ENCODE peak calls at places on chromosomes 7 and 10, in nine cellular contexts. One of them, this sample, is unnamed.

GRCh38 chr10:100370561-100370975 is 23.5 kb downstream of the SCD start:
- DNase-seq in GF-D8: peak; percentile 86
- DNase-seq in neuronal stem cell: no peak
- DNase-seq in globus pallidus: no peak
- DNase-seq in NCI-H2029: no peak
- DNase-seq in upper lobe of left lung: no peak
- DNase-seq in hepatic stellate cell: no peak
- DNase-seq in HEK293T: no peak
- DNase-seq in pancreas: peak; percentile 31
- DNase-seq in this sample: peak; percentile 75

GRCh38 chr7:67343114-67343513 is 346.5 kb downstream of the TYW1 start:
- DNase-seq in GF-D8: no peak
- DNase-seq in neuronal stem cell: no peak
- DNase-seq in globus pallidus: no peak
- DNase-seq in NCI-H2029: no peak
- DNase-seq in upper lobe of left lung: no peak
- DNase-seq in hepatic stellate cell: no peak
- DNase-seq in HEK293T: no peak
- DNase-seq in pancreas: no peak
- DNase-seq in this sample: no peak

GRCh38 chr10:118036281-118036875 is 10.4 kb downstream of the RAB11FIP2 start:
- DNase-seq in GF-D8: peak; percentile 40
- DNase-seq in neuronal stem cell: no peak
- DNase-seq in globus pallidus: no peak
- DNase-seq in NCI-H2029: no peak
- DNase-seq in upper lobe of left lung: no peak
- DNase-seq in hepatic stellate cell: no peak
- DNase-seq in HEK293T: no peak
- DNase-seq in pancreas: no peak
- DNase-seq in this sample: no peak

GRCh38 chr10:96017227-96017687 is 26.1 kb upstream of the CCNJ start:
- DNase-seq in GF-D8: peak; percentile 28
- DNase-seq in neuronal stem cell: peak; percentile 38
- DNase-seq in globus pallidus: peak; percentile 25
- DNase-seq in NCI-H2029: peak; percentile 5
- DNase-seq in upper lobe of left lung: no peak
- DNase-seq in hepatic stellate cell: peak; percentile 15
- DNase-seq in HEK293T: peak; percentile 77
- DNase-seq in pancreas: peak; percentile 63
- DNase-seq in this sample: peak; percentile 48

GRCh38 chr7:88366845-88367244 is 60.2 kb upstream of the STEAP4 start:
- DNase-seq in GF-D8: no peak
- DNase-seq in neuronal stem cell: no peak
- DNase-seq in globus pallidus: no peak
- DNase-seq in NCI-H2029: no peak
- DNase-seq in upper lobe of left lung: no peak
- DNase-seq in hepatic stellate cell: no peak
- DNase-seq in HEK293T: no peak
- DNase-seq in pancreas: no peak
- DNase-seq in this sample: no peak

GRCh38 chr10:26721561-26721960 is 24.1 kb downstream of the PDSS1 start:
- DNase-seq in GF-D8: no peak
- DNase-seq in neuronal stem cell: no peak
- DNase-seq in globus pallidus: no peak
- DNase-seq in NCI-H2029: no peak
- DNase-seq in upper lobe of left lung: no peak
- DNase-seq in hepatic stellate cell: no peak
- DNase-seq in HEK293T: no peak
- DNase-seq in pancreas: no peak
- DNase-seq in this sample: no peak

GRCh38 chr7:44221231-44221791 is 20.5 kb downstream of the YKT6 start:
- DNase-seq in GF-D8: no peak
- DNase-seq in neuronal stem cell: no peak
- DNase-seq in globus pallidus: no peak
- DNase-seq in NCI-H2029: no peak
- DNase-seq in upper lobe of left lung: peak; percentile 76
- DNase-seq in hepatic stellate cell: no peak
- DNase-seq in HEK293T: no peak
- DNase-seq in pancreas: no peak
- DNase-seq in this sample: no peak

GRCh38 chr7:2728309-2729042 is 40.5 kb downstream of the AMZ1 start:
- DNase-seq in GF-D8: no peak
- DNase-seq in neuronal stem cell: no peak
- DNase-seq in globus pallidus: no peak
- DNase-seq in NCI-H2029: no peak
- DNase-seq in upper lobe of left lung: peak; percentile 81
- DNase-seq in hepatic stellate cell: no peak
- DNase-seq in HEK293T: no peak
- DNase-seq in pancreas: no peak
- DNase-seq in this sample: no peak

GRCh38 chr10:73838827-73839226 is 27.4 kb upstream of the NDST2 start:
- DNase-seq in GF-D8: no peak
- DNase-seq in neuronal stem cell: no peak
- DNase-seq in globus pallidus: no peak
- DNase-seq in NCI-H2029: no peak
- DNase-seq in upper lobe of left lung: no peak
- DNase-seq in hepatic stellate cell: no peak
- DNase-seq in HEK293T: no peak
- DNase-seq in pancreas: no peak
- DNase-seq in this sample: no peak

GRCh38 chr10:127694580-127695193 is 42.3 kb upstream of the FOXI2 start:
- DNase-seq in GF-D8: no peak
- DNase-seq in neuronal stem cell: peak; percentile 42
- DNase-seq in globus pallidus: no peak
- DNase-seq in NCI-H2029: no peak
- DNase-seq in upper lobe of left lung: no peak
- DNase-seq in hepatic stellate cell: no peak
- DNase-seq in HEK293T: peak; percentile 82
- DNase-seq in pancreas: no peak
- DNase-seq in this sample: peak; percentile 52

This sample was measured in HL-60.